ENCODE peak calls at places on chromosomes 12 and 14, in four cellular contexts. U, K, I and V are unnamed samples.

GRCh38 chr12:94560416-94561221 is 89.7 kb downstream of the TMCC3 start:
- DNase-seq in U (no peak), K (no peak), I (no peak), V (no peak)

GRCh38 chr12:124828264-124829007 is 35.2 kb downstream of the SCARB1 start:
- DNase-seq in U (no peak), I (no peak), K (no peak), V (no peak)

GRCh38 chr14:101134851-101135486 is 231.4 kb upstream of the RTL1 start:
- DNase-seq in U (no peak), K (no peak), I (peak), V (no peak)

GRCh38 chr14:30521899-30522736 is 36.8 kb upstream of the G2E3 start:
- DNase-seq in K (no peak), I (peak), U (no peak), V (no peak)

GRCh38 chr12:24409868-24410267 is 460.4 kb upstream of the SOX5 start:
- DNase-seq in U (no peak), I (no peak), K (no peak), V (no peak)

GRCh38 chr14:71403673-71404072 is 496.4 kb downstream of the PCNX1 start:
- DNase-seq in I (peak), K (no peak), U (no peak), V (no peak)

GRCh38 chr12:87405918-87406317 is 623.3 kb downstream of the C12orf50 start:
- DNase-seq in K (no peak), U (no peak), I (no peak), V (no peak)

GRCh38 chr14:104439625-104440024 is 139.9 kb upstream of the C14orf180 start:
- DNase-seq in I (no peak), K (no peak), U (no peak), V (no peak)

GRCh38 chr14:75649773-75650172 is 10.9 kb downstream of the ERG28 start:
- DNase-seq in I (no peak), U (no peak), K (no peak), V (no peak)

GRCh38 chr12:102417055-102417454 is 63.3 kb downstream of the IGF1 start:
- DNase-seq in I (no peak), U (no peak), K (no peak), V (no peak)

GRCh38 chr12:7113389-7113871 is 4.4 kb upstream of the C1RL start:
- DNase-seq in U (no peak), I (peak), K (no peak), V (no peak)

GRCh38 chr12:43742106-43742505 is 16.5 kb downstream of the PUS7L start:
- DNase-seq in U (no peak), I (no peak), K (no peak), V (no peak)

GRCh38 chr12:23543767-23544166 is 405.7 kb downstream of the SOX5 start:
- DNase-seq in K (no peak), U (no peak), I (no peak), V (no peak)

GRCh38 chr14:100158566-100159106 is 809 bp downstream of the DEGS2 start:
- DNase-seq in I (no peak), U (no peak), K (no peak), V (no peak)

GRCh38 chr12:124774054-124774461 is 89.6 kb downstream of the SCARB1 start:
- DNase-seq in K (no peak), I (no peak), U (no peak), V (no peak)

GRCh38 chr12:42910656-42911055 is 321.1 kb upstream of the PRICKLE1 start:
- DNase-seq in I (no peak), U (no peak), K (no peak), V (no peak)

GRCh38 chr14:102882233-102882906 is 40.1 kb upstream of the AMN start:
- DNase-seq in I (no peak), U (no peak), K (no peak), V (no peak)

GRCh38 chr14:71645656-71646055 is 286.6 kb upstream of the RGS6 start:
- DNase-seq in K (no peak), I (no peak), U (no peak), V (no peak)

GRCh38 chr14:101851716-101852395 is 90.3 kb downstream of the PPP2R5C start:
- DNase-seq in I (no peak), K (no peak), U (no peak), V (no peak)

GRCh38 chr14:25041484-25041883 is 8.5 kb downstream of the STXBP6 start:
- DNase-seq in K (no peak), U (no peak), I (no peak), V (no peak)

GRCh38 chr14:44846232-44846824 is 115.4 kb downstream of the KLHL28 start:
- DNase-seq in K (no peak), I (peak), U (peak), V (no peak)

GRCh38 chr14:29857545-29857944 is 70.1 kb downstream of the PRKD1 start:
- DNase-seq in I (no peak), U (no peak), K (no peak), V (no peak)